ENCODE peak calls at places on chromosome 16, in six cellular contexts. R, Z, C, E, P and L are unnamed samples.
A peak's percentile ranks its signal among the peaks of the same experiment; 100 is the strongest.

GRCh38 chr16:82535262-82535661 is 91.5 kb upstream of the CDH13 start:
- ATAC-seq in R (no peak), Z (no peak), C (no peak), E (no peak), P (no peak), L (no peak)

GRCh38 chr16:77408607-77409006 is 26.2 kb downstream of the ADAMTS18 start:
- ATAC-seq in R (no peak), Z (no peak), C (peak; percentile 77), E (no peak), P (no peak), L (no peak)

GRCh38 chr16:51473091-51473490 is 322.0 kb upstream of the SALL1 start:
- ATAC-seq in R (no peak), Z (no peak), C (no peak), E (no peak), P (no peak), L (no peak)

GRCh38 chr16:76389126-76389525 is 111.9 kb downstream of the CNTNAP4 start:
- ATAC-seq in R (no peak), Z (no peak), C (no peak), E (no peak), P (no peak), L (no peak)

GRCh38 chr16:88316151-88316550 is 66.6 kb upstream of the ZNF469 start:
- ATAC-seq in R (peak; percentile 8), Z (no peak), C (no peak), E (no peak), P (no peak), L (no peak)

GRCh38 chr16:89300311-89300975 is 82.9 kb downstream of the ZNF778 start:
- ATAC-seq in R (peak; percentile 7), Z (peak; percentile 19), C (peak; percentile 19), E (peak; percentile 58), P (no peak), L (peak; percentile 83)

GRCh38 chr16:80080287-80080851 is 460.4 kb upstream of the DYNLRB2 start:
- ATAC-seq in R (no peak), Z (no peak), C (no peak), E (no peak), P (no peak), L (no peak)

GRCh38 chr16:4365615-4366014 is 6.0 kb upstream of the VASN start:
- ATAC-seq in R (no peak), Z (no peak), C (no peak), E (no peak), P (no peak), L (no peak)

GRCh38 chr16:11032000-11032921 is 87.9 kb downstream of the CLEC16A start:
- ATAC-seq in R (no peak), Z (no peak), C (no peak), E (peak; percentile 19), P (peak; percentile 42), L (no peak)

GRCh38 chr16:85449195-85449884 is 163.8 kb upstream of the GSE1 start:
- ATAC-seq in R (no peak), Z (peak; percentile 51), C (no peak), E (no peak), P (no peak), L (no peak)

GRCh38 chr16:68972720-68973119 is 129.4 kb downstream of the TANGO6 start:
- ATAC-seq in R (peak; percentile 97), Z (peak; percentile 30), C (no peak), E (no peak), P (peak; percentile 91), L (no peak)

GRCh38 chr16:31451681-31452351 is 7.5 kb upstream of the ARMC5 start:
- ATAC-seq in R (peak; percentile 95), Z (peak; percentile 90), C (peak; percentile 84), E (peak; percentile 79), P (peak; percentile 80), L (peak; percentile 76)

GRCh38 chr16:57791156-57791902 is 11.0 kb downstream of the KIFC3 start:
- ATAC-seq in R (no peak), Z (no peak), C (no peak), E (no peak), P (no peak), L (no peak)

GRCh38 chr16:83779881-83780280 is 27.9 kb upstream of the HSBP1 start:
- ATAC-seq in R (no peak), Z (no peak), C (no peak), E (no peak), P (no peak), L (no peak)

DNA sequence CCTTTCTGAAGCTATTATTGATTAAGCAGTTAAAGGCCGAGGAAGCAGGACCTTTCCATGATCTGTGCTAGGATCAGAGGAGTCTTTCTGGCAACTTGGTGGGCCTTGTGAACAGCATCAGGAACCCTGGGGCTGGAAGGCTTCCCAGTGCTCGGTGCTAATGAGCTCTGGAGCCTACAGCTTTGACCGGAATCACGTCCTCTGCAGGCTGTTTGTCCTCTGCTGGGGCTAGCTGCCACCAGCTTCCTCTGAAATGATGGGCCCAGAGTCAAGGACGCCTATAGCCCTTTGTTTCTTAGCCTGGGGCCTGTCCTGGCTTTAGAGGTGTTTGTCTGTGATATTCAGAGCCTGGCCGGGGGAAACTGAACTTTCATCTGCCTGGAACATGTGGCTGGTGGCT is 111.6 kb downstream of the SHISA9 start:
- ATAC-seq in R (no peak), Z (peak; percentile 61), C (no peak), E (no peak), P (no peak), L (no peak)
- H3K4me3 ChIP-seq in R (no peak overlapping the region), Z (no peak overlapping the region), C (no peak overlapping the region), E (no peak overlapping the region), P (no peak overlapping the region), L (no peak overlapping the region)

GRCh38 chr16:2664522-2665096 is 17.7 kb upstream of the KCTD5 start:
- ATAC-seq in R (no peak), Z (no peak), C (no peak), E (no peak), P (no peak), L (no peak)
- H3K27ac ChIP-seq in R (no peak overlapping the region), Z (no peak overlapping the region), C (no peak overlapping the region), E (no peak overlapping the region), P (peak overlapping the region; percentile 82), L (no peak overlapping the region)

GRCh38 chr16:9311303-9311954 is 220.0 kb downstream of the HAPSTR1 start:
- ATAC-seq in R (peak; percentile 48), Z (no peak), C (no peak), E (no peak), P (no peak), L (no peak)

GRCh38 chr16:9309844-9310243 is 218.4 kb downstream of the HAPSTR1 start:
- ATAC-seq in R (no peak), Z (peak; percentile 24), C (no peak), E (no peak), P (no peak), L (no peak)

GRCh38 chr16:9306753-9307152 is 215.3 kb downstream of the HAPSTR1 start:
- ATAC-seq in R (no peak), Z (no peak), C (no peak), E (no peak), P (no peak), L (no peak)

GRCh38 chr16:9308300-9309209 is 217.1 kb downstream of the HAPSTR1 start:
- ATAC-seq in R (no peak), Z (no peak), C (no peak), E (no peak), P (no peak), L (no peak)
- TF ChIP-seq EP300 in R (no peak), Z (no peak), C (no peak), E (no peak), P (no peak), L (no peak)

DNA sequence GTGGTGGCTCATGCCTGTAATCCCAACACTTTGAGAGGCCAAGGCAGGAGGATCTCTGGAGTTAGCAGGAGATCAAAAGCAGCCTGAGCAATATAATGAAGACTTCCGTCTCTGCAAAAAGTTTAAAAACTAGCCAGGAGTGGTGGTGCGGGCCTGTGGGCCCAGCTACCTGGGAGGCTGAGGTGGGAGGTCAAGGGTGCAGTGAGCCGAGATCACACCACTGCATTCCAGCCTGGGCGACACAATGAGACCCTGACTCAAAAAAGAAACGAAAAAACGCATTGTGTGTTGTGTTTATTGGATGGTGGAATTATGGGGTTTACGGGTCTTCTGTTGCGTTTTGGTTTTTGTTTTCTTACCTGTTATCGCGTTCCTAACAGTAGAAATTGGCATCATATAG is 863 bp upstream of the DDX19A start:
- ATAC-seq in R (no peak), Z (no peak), C (no peak), E (no peak), P (no peak), L (no peak)
- H3K4me3 ChIP-seq in R (peak overlapping the region; percentile 81), Z (peak overlapping the region; percentile 90), C (peak overlapping the region; percentile 72), E (peak overlapping the region; percentile 87), P (peak overlapping the region; percentile 84), L (peak overlapping the region; percentile 88)

GRCh38 chr16:66322174-66322573 is 44.3 kb upstream of the CDH5 start:
- ATAC-seq in R (no peak), Z (no peak), C (peak; percentile 23), E (no peak), P (no peak), L (no peak)

GRCh38 chr16:66324785-66325184 is 41.7 kb upstream of the CDH5 start:
- ATAC-seq in R (peak; percentile 68), Z (peak; percentile 71), C (peak; percentile 76), E (no peak), P (peak; percentile 77), L (no peak)

GRCh38 chr16:66328282-66328681 is 38.2 kb upstream of the CDH5 start:
- ATAC-seq in R (no peak), Z (no peak), C (no peak), E (no peak), P (no peak), L (no peak)

GRCh38 chr16:66326995-66327513 is 39.4 kb upstream of the CDH5 start:
- ATAC-seq in R (no peak), Z (peak; percentile 84), C (no peak), E (peak; percentile 27), P (peak; percentile 80), L (no peak)

GRCh38 chr16:66325977-66326376 is 40.5 kb upstream of the CDH5 start:
- ATAC-seq in R (no peak), Z (no peak), C (no peak), E (no peak), P (no peak), L (peak; percentile 3)
- H3K27ac ChIP-seq in R (no peak overlapping the region), Z (no peak overlapping the region), C (no peak overlapping the region), E (no peak overlapping the region), P (no peak overlapping the region), L (no peak overlapping the region)

DNA sequence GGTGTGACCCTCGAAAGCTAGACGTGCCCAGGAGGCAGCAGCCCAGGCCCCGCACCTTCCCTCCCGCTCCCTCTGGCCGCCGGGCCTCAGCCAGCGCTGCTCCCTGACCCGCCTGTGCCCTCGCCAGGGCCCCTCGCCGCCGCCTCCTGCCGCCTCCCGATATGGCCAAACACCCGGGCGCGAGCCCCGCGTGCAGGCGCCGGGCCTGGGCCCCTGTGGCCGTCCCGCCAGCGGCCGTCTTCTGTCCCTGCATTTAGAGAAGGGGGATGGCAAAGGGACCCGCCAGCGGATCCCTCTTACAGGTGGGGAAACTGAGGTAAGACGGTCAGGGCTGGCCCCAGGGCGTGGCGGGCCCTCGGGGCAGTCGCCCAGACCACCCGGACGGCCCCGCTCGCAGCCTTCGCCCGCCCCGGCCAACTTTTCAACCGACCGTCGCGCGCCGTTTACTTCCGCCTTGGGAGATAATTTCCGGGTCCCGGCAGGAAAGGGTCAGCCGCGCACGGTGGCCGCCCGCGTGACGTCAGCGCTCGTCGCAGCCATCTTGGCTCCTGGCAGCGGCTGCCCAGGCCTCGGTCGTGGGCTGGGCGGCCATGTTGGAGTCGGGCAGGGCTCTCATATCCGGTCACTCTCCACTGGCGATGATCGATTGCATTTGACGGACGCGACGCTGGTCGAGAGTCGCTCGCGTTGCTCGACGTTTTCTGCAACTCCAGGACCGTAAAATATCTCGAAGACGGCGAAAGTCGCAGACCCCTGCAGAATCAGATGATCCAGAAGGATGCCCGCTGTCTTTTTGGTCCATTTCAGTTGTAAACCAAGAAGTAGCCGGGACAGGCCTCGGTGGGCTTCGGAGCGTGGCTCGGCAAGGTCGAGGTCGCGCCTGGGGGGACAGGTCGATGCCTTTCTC is 7.1 kb upstream of the GNG13 start:
- ATAC-seq in R (peak; percentile 81), Z (no peak), C (peak; percentile 99), E (peak; percentile 94), P (peak; percentile 98), L (peak; percentile 99)
- TF ChIP-seq EP300 in R (no peak), Z (no peak), C (no peak), E (no peak), P (no peak), L (no peak)